ENCODE peak calls at places on chromosome 6, in five cellular contexts. I, M, Z, D and S are unnamed samples.

GRCh38 chr6:81158956-81159355 is 593.5 kb downstream of the TENT5A start:
- DNase-seq in I (no peak), M (no peak), Z (no peak), D (no peak), S (no peak)

GRCh38 chr6:150420926-150421325 is 52.1 kb downstream of the IYD start:
- DNase-seq in I (no peak), M (no peak), Z (no peak), D (no peak), S (no peak)

GRCh38 chr6:3607171-3607570 is 144.3 kb downstream of the PXDC1 start:
- DNase-seq in I (no peak), M (no peak), Z (no peak), D (no peak), S (no peak)

GRCh38 chr6:62775427-62776022 is 435.7 kb upstream of the FKBP1C start:
- DNase-seq in I (no peak), M (no peak), Z (no peak), D (no peak), S (no peak)

GRCh38 chr6:6407061-6407723 is 86.7 kb upstream of the F13A1 start:
- DNase-seq in I (no peak), M (no peak), Z (no peak), D (no peak), S (no peak)

GRCh38 chr6:54588176-54588575 is 258.4 kb upstream of the FAM83B start:
- DNase-seq in I (no peak), M (no peak), Z (no peak), D (no peak), S (no peak)

GRCh38 chr6:91097316-91097878 is 510.5 kb upstream of the MAP3K7 start:
- DNase-seq in I (no peak), M (no peak), Z (no peak), D (peak), S (no peak)

GRCh38 chr6:152635949-152636674 is 1.1 kb downstream of the SYNE1 start:
- DNase-seq in I (peak), M (no peak), Z (peak), D (peak), S (peak)

GRCh38 chr6:108707328-108707976 is 140.8 kb upstream of the ARMC2 start:
- DNase-seq in I (no peak), M (no peak), Z (no peak), D (no peak), S (no peak)

GRCh38 chr6:136520520-136520919 is 29.7 kb downstream of the MAP7 start:
- DNase-seq in I (no peak), M (no peak), Z (no peak), D (no peak), S (no peak)

GRCh38 chr6:136607204-136607931 is 57.1 kb upstream of the MAP7 start:
- DNase-seq in I (peak), M (no peak), Z (no peak), D (no peak), S (no peak)

GRCh38 chr6:112253842-112254816 is at the start of gene LAMA4:
- DNase-seq in I (peak), M (peak), Z (peak), D (peak), S (peak)

GRCh38 chr6:12844284-12845223 is 128.0 kb downstream of the PHACTR1 start:
- DNase-seq in I (peak), M (no peak), Z (peak), D (no peak), S (no peak)

GRCh38 chr6:139378882-139379341 is 4.5 kb upstream of the CITED2 start:
- DNase-seq in I (peak), M (no peak), Z (no peak), D (no peak), S (peak)

GRCh38 chr6:14857501-14857900 is 388.4 kb upstream of the JARID2 start:
- DNase-seq in I (no peak), M (no peak), Z (no peak), D (no peak), S (peak)

GRCh38 chr6:37512400-37512958 is 12.8 kb upstream of the CCDC167 start:
- DNase-seq in I (no peak), M (no peak), Z (no peak), D (no peak), S (no peak)

GRCh38 chr6:83221886-83222479 is 28.8 kb downstream of the RWDD2A start:
- DNase-seq in I (peak), M (no peak), Z (no peak), D (no peak), S (no peak)

GRCh38 chr6:2560903-2561698 is 189.6 kb downstream of the MYLK4 start:
- DNase-seq in I (peak), M (no peak), Z (no peak), D (no peak), S (no peak)

GRCh38 chr6:33633462-33634158 is 12.5 kb downstream of the ITPR3 start:
- DNase-seq in I (peak), M (peak), Z (no peak), D (peak), S (peak)

GRCh38 chr6:17469006-17469972 is 75.9 kb downstream of the CAP2 start:
- DNase-seq in I (peak), M (no peak), Z (no peak), D (no peak), S (no peak)

GRCh38 chr6:17470209-17470952 is 77.0 kb downstream of the CAP2 start:
- DNase-seq in I (peak), M (no peak), Z (no peak), D (no peak), S (no peak)

GRCh38 chr6:17473554-17473953 is 80.2 kb downstream of the CAP2 start:
- DNase-seq in I (no peak), M (no peak), Z (no peak), D (no peak), S (no peak)

GRCh38 chr6:17472653-17473183 is 79.3 kb downstream of the CAP2 start:
- DNase-seq in I (no peak), M (no peak), Z (peak), D (no peak), S (no peak)

DNA sequence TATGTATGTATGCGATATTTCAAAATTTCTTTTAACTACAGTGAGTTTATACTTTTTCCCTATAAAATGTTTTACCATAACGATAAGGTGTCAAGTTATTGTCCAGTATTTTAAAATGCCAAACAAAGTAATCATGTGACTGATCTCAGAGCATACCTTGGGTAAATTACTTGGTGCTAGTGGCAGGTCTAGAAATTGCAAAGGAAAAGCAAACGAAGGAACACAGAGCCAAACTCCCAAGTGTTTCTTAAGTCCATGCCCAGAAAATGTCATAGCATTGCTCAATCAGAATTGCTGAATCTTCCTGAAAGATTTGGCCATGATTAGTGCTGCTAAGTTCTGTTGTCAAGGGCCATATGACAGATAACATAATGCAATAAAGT is 77.5 kb downstream of the CAP2 start:
- DNase-seq in I (peak), M (no peak), Z (no peak), D (no peak), S (no peak)
- TF ChIP-seq CTCF in I (peak), M (peak), Z (no peak), D (peak), S (no peak)

DNA sequence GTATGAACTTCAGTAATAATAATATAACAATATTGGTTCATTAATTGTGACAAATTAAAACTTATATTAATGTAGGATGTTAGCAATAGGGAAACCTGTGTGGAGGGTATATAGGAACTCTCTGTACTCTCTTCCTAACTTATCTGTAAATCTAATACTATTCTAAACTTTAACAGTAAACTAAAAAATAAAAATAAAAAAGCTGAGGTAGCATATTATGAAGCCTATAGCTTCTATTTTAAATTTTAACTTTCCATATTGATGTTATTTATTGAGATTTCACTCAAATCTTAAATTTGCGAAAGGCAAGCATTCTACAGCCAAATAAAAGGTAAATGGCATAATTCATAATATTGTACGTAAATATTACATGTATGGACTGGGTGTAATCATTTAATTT is 326.4 kb downstream of the MEI4 start:
- DNase-seq in I (no peak), M (no peak), Z (no peak), D (no peak), S (no peak)
- TF ChIP-seq CTCF in I (no peak), M (no peak), Z (no peak), D (no peak), S (no peak)

GRCh38 chr6:44080561-44081521 is 46.4 kb downstream of the MRPL14 start:
- DNase-seq in I (no peak), M (no peak), Z (no peak), D (no peak), S (no peak)

GRCh38 chr6:44085219-44085618 is 42.0 kb downstream of the MRPL14 start:
- DNase-seq in I (no peak), M (no peak), Z (no peak), D (no peak), S (no peak)

GRCh38 chr6:44084231-44085014 is 42.8 kb downstream of the MRPL14 start:
- DNase-seq in I (no peak), M (no peak), Z (no peak), D (no peak), S (peak)

GRCh38 chr6:44081753-44082152 is 45.5 kb downstream of the MRPL14 start:
- DNase-seq in I (no peak), M (no peak), Z (no peak), D (no peak), S (no peak)

DNA sequence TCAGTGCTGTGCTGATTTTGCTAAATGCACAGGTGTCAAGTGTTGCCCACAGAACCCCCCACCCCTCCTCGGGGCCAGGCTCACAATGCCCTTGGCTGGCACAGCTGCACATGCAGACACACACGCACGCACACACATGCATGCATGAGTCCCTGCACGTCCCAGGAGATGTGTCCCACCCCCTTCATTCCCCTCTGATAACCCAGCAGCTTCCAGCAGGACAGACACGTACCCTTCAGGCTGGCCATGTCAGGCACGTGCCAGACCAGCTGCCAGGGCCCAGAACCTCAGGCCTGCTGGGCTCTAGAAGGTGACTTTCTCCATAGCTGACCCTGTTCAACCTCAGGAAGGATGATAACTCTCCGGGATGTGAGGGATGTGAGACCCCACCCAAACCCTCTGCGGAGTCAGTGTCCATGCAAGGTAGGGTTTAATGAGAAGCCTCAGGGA is 44.4 kb downstream of the MRPL14 start:
- DNase-seq in I (no peak), M (no peak), Z (no peak), D (no peak), S (no peak)
- TF ChIP-seq CTCF in I (no peak), M (no peak), Z (no peak), D (no peak), S (no peak)

DNA sequence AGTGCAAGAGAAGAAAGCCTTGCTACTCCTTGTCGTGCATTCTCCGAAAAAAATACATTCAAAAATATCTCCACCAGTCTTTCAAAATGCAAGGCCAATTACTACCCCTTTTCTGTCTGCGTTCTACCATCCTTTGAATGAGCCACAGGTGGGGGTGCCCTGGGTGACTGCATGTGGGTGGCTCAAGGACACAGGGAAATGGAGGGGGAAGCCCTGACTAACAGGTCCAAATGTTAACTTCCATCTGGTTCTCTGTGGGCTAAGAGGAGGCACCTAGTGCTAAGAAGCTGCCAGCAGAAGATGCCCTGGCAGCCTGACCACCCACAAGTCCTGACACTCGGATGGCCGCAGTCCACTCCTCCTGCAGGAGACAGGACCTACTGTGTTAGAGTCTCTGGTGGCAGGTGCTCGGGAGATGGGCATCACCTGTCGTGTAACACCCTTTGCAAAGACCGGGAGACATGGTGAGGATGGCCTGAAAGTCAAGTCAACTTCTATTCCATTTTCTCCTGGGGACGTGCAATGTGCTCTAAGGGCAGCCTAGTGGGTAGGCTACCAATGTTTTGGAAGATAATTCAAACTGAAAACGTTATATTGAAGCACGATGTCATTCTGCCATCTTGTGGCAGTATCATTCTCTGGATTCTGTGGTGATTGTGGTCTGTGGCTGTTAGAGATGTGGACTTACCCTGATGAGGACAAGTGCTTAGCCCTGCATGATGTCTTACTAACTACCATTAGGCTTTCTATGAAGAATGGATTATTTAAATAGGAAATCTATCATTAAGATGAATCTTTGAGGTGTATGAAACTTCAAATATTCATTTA is 27.4 kb upstream of the IGF2R start:
- DNase-seq in I (peak), M (no peak), Z (peak), D (no peak), S (peak)
- TF ChIP-seq CTCF in I (peak), M (peak), Z (peak), D (no peak), S (peak)

GRCh38 chr6:125759959-125760457 is 10.6 kb downstream of the HEY2 start:
- DNase-seq in I (no peak), M (no peak), Z (no peak), D (no peak), S (no peak)

GRCh38 chr6:125753937-125754259 is 4.5 kb downstream of the HEY2 start:
- DNase-seq in I (no peak), M (no peak), Z (no peak), D (no peak), S (no peak)

GRCh38 chr6:125764105-125764671 is 14.8 kb downstream of the HEY2 start:
- DNase-seq in I (no peak), M (no peak), Z (no peak), D (no peak), S (no peak)

GRCh38 chr6:125753218-125753936 is 3.9 kb downstream of the HEY2 start:
- DNase-seq in I (peak), M (no peak), Z (no peak), D (no peak), S (no peak)

DNA sequence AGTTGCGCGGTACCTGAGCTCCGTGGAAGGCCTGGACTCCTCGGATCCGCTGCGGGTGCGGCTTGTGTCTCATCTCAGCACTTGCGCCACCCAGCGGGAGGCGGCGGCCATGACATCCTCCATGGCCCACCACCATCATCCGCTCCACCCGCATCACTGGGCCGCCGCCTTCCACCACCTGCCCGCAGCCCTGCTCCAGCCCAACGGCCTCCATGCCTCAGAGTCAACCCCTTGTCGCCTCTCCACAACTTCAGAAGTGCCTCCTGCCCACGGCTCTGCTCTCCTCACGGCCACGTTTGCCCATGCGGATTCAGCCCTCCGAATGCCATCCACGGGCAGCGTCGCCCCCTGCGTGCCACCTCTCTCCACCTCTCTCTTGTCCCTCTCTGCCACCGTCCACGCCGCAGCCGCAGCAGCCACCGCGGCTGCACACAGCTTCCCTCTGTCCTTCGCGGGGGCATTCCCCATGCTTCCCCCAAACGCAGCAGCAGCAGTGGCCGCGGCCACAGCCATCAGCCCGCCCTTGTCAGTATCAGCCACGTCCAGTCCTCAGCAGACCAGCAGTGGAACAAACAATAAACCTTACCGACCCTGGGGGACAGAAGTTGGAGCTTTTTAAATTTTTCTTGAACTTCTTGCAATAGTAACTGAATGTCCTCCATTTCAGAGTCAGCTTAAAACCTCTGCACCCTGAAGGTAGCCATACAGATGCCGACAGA is 9.9 kb downstream of the HEY2 start:
- DNase-seq in I (no peak), M (peak), Z (peak), D (no peak), S (peak)
- TF ChIP-seq CTCF in I (peak), M (peak), Z (peak), D (no peak), S (peak)